ENCODE peak calls at places on chromosomes 11 and 22, in four cellular contexts. T is K562, U is GM12878, M is HL-60. R is an unnamed sample.

GRCh38 chr11:2781413-2782274 is 81.8 kb upstream of the KCNQ1OT1 start:
- DNase-seq in M (no peak), U (no peak), T (peak), R (no peak)

GRCh38 chr11:12693075-12693473 is 18.9 kb downstream of the TEAD1 start:
- DNase-seq in M (no peak), T (no peak), U (no peak), R (no peak)

GRCh38 chr22:21457023-21457787 is 10.0 kb upstream of the TMEM191C start:
- DNase-seq in U (no peak), T (no peak), M (no peak), R (no peak)

GRCh38 chr11:96154802-96155520 is 188.0 kb downstream of the MAML2 start:
- DNase-seq in T (no peak), M (no peak), U (no peak), R (no peak)

GRCh38 chr11:86891020-86891419 is 64.2 kb downstream of the FZD4 start:
- DNase-seq in U (no peak), M (no peak), T (no peak), R (no peak)

GRCh38 chr22:47203554-47203991 is 441.1 kb downstream of the TBC1D22A start:
- DNase-seq in M (no peak), U (no peak), T (no peak), R (no peak)

GRCh38 chr11:114738954-114739353 is 60.6 kb downstream of the NXPE2 start:
- DNase-seq in M (peak), T (peak), U (no peak), R (peak)

GRCh38 chr11:67546852-67547251 is 23.6 kb upstream of the CABP2 start:
- DNase-seq in M (no peak), T (no peak), U (no peak), R (no peak)

GRCh38 chr11:127825185-127825584 is 762.2 kb downstream of the ETS1 start:
- DNase-seq in T (no peak), M (no peak), U (no peak), R (no peak)

GRCh38 chr11:90764691-90765090 is 541.8 kb upstream of the CHORDC1 start:
- DNase-seq in T (no peak), M (no peak), U (no peak), R (no peak)

GRCh38 chr22:19710020-19710768 is 4.1 kb upstream of the SEPTIN5 start:
- DNase-seq in M (no peak), T (no peak), U (no peak), R (no peak)

GRCh38 chr11:115920841-115921480 is 416.7 kb upstream of the CADM1 start:
- DNase-seq in M (no peak), T (no peak), U (no peak), R (no peak)

GRCh38 chr11:118612378-118612777 is 5.0 kb downstream of the PHLDB1 start:
- DNase-seq in U (no peak), M (no peak), T (no peak), R (no peak)

GRCh38 chr11:134181707-134182106 is 42.1 kb downstream of the NCAPD3 start:
- DNase-seq in M (no peak), U (no peak), T (no peak), R (no peak)

GRCh38 chr11:76946223-76946622 is 85.5 kb downstream of the ACER3 start:
- DNase-seq in U (no peak), M (no peak), T (no peak), R (no peak)

GRCh38 chr22:38694945-38695344 is 5.8 kb downstream of the JOSD1 start:
- DNase-seq in U (no peak), M (no peak), T (no peak), R (no peak)

GRCh38 chr11:109783842-109784241 is 309.4 kb upstream of the ZC3H12C start:
- DNase-seq in U (peak), M (no peak), T (no peak), R (no peak)

GRCh38 chr11:69899957-69900821 is 81.0 kb upstream of the FGF3 start:
- DNase-seq in M (no peak), T (peak), U (no peak), R (no peak)

GRCh38 chr11:2788751-2789140 is 89.0 kb upstream of the KCNQ1OT1 start:
- DNase-seq in U (no peak), T (no peak), M (no peak), R (no peak)

GRCh38 chr11:83051760-83052671 is 19.7 kb downstream of the RAB30 start:
- DNase-seq in M (no peak), U (no peak), T (no peak), R (no peak)

GRCh38 chr11:78314753-78315152 is 102.9 kb downstream of the GAB2 start:
- DNase-seq in M (no peak), T (no peak), U (no peak), R (no peak)

GRCh38 chr11:86932942-86933875 is 22.0 kb downstream of the FZD4 start:
- DNase-seq in M (no peak), T (no peak), U (no peak), R (no peak)

GRCh38 chr11:68370211-68371111 is 58.1 kb downstream of the LRP5 start:
- DNase-seq in M (peak), T (no peak), U (peak), R (peak)

GRCh38 chr11:85815186-85815911 is 4.4 kb upstream of the SYTL2 start:
- DNase-seq in U (no peak), T (no peak), M (no peak), R (no peak)

GRCh38 chr11:134470238-134470637 is 58.2 kb upstream of the B3GAT1 start:
- DNase-seq in U (no peak), M (no peak), T (no peak), R (no peak)

GRCh38 chr11:64933213-64933934 is 2.3 kb downstream of the GPHA2 start:
- DNase-seq in M (no peak), U (no peak), T (no peak), R (no peak)

GRCh38 chr11:8928981-8929615 is 3.6 kb downstream of the C11orf16 start:
- DNase-seq in M (no peak), U (no peak), T (no peak), R (no peak)

GRCh38 chr11:63939351-63939920 is 634 bp downstream of the NAA40 start:
- DNase-seq in U (no peak), T (peak), M (no peak), R (no peak)

GRCh38 chr11:122137081-122137793 is 21.2 kb upstream of the BLID start:
- DNase-seq in M (no peak), T (no peak), U (no peak), R (no peak)

GRCh38 chr11:102241026-102241425 is 76.3 kb upstream of the BIRC3 start:
- DNase-seq in M (no peak), U (no peak), T (no peak), R (no peak)

GRCh38 chr11:14537134-14537599 is 17.0 kb upstream of the PSMA1 start:
- DNase-seq in M (no peak), T (peak), U (no peak), R (peak)

GRCh38 chr11:31801298-31801702 is 9.8 kb downstream of the PAX6 start:
- DNase-seq in M (no peak), U (no peak), T (no peak), R (no peak)

GRCh38 chr11:34825670-34826383 is 90.4 kb downstream of the APIP start:
- DNase-seq in U (no peak), M (no peak), T (peak), R (no peak)

GRCh38 chr11:102430158-102430836 is 22.3 kb downstream of the TMEM123 start:
- DNase-seq in T (no peak), U (peak), M (no peak), R (peak)

GRCh38 chr11:9758676-9759518 is 95.0 kb downstream of the SWAP70 start:
- DNase-seq in U (no peak), M (peak), T (peak), R (peak)

GRCh38 chr11:94629741-94630140 is 62.6 kb downstream of the PIWIL4 start:
- DNase-seq in M (no peak), U (no peak), T (no peak), R (no peak)

GRCh38 chr11:134474942-134475341 is 62.9 kb upstream of the B3GAT1 start:
- DNase-seq in M (no peak), U (no peak), T (no peak), R (no peak)

GRCh38 chr11:118115048-118115447 is 28.3 kb upstream of the SMIM35 start:
- DNase-seq in M (no peak), U (no peak), T (no peak), R (no peak)

GRCh38 chr11:111358038-111359001 is 20.8 kb downstream of the POU2AF1 start:
- DNase-seq in U (no peak), M (no peak), T (no peak), R (no peak)

GRCh38 chr11:1209371-1210057 is 13.4 kb upstream of the MUC5B start:
- DNase-seq in U (no peak), T (no peak), M (no peak), R (no peak)

GRCh38 chr11:1206391-1207271 is 16.2 kb upstream of the MUC5B start:
- DNase-seq in U (no peak), T (no peak), M (no peak), R (no peak)

GRCh38 chr11:1208361-1209261 is 14.3 kb upstream of the MUC5B start:
- DNase-seq in U (no peak), M (no peak), T (no peak), R (no peak)

GRCh38 chr11:1207451-1208360 is 15.2 kb upstream of the MUC5B start:
- DNase-seq in M (no peak), U (no peak), T (no peak), R (no peak)

GRCh38 chr11:1211838-1212237 is 11.0 kb upstream of the MUC5B start:
- DNase-seq in T (no peak), M (no peak), U (no peak), R (no peak)
- TF ChIP-seq SPI1 in T (no peak), M (no peak), U (no peak), R (no peak)

DNA sequence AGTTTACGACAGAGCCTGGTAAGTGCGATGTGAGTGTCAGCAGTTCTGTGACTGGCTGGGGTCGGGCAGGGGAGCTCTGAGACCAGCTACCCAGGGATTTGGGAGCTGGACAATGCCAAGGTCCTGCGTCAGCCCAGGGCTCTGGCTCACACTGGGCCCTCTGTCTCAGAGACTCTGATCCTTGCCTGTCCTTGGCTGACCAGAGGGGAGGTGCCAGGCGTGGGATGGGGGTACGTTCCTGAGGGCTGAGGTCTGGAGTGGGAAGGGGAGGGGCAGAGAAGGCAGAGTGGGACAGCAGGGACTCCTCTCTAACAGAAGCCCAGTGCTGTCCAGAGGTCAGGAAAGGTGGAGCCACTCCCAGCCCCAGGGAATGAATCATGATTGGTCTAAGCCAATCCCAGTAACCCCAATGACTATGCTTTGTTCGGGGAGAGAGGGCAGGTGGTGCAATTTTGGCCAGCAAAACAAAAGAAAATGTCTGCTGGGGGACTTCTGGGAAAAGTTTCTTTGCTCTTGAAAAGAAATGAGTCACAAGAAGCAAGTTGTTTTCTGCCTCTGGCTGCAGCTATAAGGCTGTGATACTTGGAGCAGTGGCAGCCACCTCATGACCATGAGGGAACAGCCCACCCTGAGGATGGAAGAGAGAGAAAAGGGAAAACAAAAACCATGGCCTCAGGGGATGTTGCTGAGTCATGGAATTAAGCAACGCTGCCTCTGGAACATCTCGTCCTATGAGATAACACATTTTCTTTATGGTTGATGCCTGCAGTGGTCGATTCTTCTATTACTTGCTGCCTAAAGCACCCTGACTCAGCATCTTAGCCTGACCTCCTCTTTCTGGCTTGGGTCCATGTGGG is 108.3 kb downstream of the CHST1 start:
- DNase-seq in T (peak), M (no peak), U (no peak), R (no peak)
- TF ChIP-seq SPI1 in T (no peak), M (no peak), U (no peak), R (no peak)

DNA sequence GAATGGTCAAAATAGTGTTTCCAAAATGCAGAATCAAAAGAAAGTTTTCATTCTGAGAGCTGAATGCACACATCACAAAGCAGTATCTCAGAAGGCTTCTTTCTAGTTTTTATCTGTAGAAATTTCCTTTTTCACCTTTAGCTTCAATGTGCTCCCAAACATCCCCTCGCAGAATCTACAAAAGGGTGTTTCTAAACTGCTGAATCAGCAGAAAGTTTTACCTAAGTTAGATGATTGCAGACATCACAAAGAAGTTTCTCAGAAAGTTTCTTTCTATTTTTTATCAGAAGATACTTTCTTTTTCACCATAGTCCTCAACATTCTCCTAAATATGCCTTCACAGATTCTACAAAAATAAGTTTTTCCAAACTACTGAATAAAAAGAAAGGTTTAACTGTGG is 239.8 kb downstream of the OR4A5 start:
- DNase-seq in T (no peak), M (no peak), U (no peak), R (no peak)
- TF ChIP-seq SPI1 in T (no peak), M (no peak), U (no peak), R (no peak)

GRCh38 chr11:45145083-45145420 is 1.4 kb upstream of the PRDM11 start:
- DNase-seq in U (no peak), T (no peak), M (no peak), R (no peak)

GRCh38 chr11:45146072-45147016 is at the start of gene PRDM11:
- DNase-seq in T (peak), U (no peak), M (no peak), R (peak)

GRCh38 chr11:45147017-45147728 is 734 bp downstream of the PRDM11 start:
- DNase-seq in M (peak), U (peak), T (peak), R (peak)

GRCh38 chr11:45144126-45145082 is 2.0 kb upstream of the PRDM11 start:
- DNase-seq in U (no peak), M (no peak), T (no peak), R (no peak)

GRCh38 chr11:45145421-45146071 is 893 bp upstream of the PRDM11 start:
- DNase-seq in M (no peak), T (no peak), U (no peak), R (no peak)
- TF ChIP-seq SPI1 in M (no peak), T (no peak), U (no peak), R (no peak)

DNA sequence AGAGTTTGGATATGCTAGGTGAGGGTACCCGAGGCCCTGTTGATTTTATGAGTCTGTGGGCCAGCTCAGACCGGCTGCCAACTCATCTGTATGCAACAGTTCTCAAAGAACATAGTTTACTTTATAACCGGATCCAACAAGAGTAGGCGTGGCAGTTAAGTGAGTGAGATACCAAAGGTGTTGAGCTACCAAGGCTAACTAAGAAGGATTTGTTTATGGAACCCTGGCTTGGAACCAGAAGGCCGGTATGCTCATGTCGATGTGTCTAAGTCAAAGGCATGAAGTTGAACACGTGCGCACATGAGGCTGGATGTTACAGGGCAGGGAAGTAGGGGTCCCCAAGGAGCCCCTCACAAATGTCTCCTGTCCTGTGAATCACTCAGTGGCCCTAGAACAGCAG is at the start of gene KCNJ1:
- DNase-seq in U (no peak), T (no peak), M (no peak), R (no peak)
- TF ChIP-seq SPI1 in U (no peak), T (no peak), M (no peak), R (no peak)

GRCh38 chr11:923691-924405 is 1.8 kb upstream of the AP2A2 start:
- DNase-seq in T (no peak), U (no peak), M (no peak), R (no peak)

GRCh38 chr11:924406-925157 is 1.1 kb upstream of the AP2A2 start:
- DNase-seq in U (no peak), T (no peak), M (no peak), R (no peak)

GRCh38 chr11:925158-925495 is 543 bp upstream of the AP2A2 start:
- DNase-seq in M (no peak), U (no peak), T (peak), R (no peak)

GRCh38 chr11:926341-926916 is 759 bp downstream of the AP2A2 start:
- DNase-seq in T (peak), M (no peak), U (no peak), R (no peak)

GRCh38 chr11:925496-926301 is at the start of gene AP2A2:
- DNase-seq in U (no peak), M (peak), T (peak), R (peak)
- TF ChIP-seq SPI1 in U (no peak), M (no peak), T (no peak), R (no peak)

DNA sequence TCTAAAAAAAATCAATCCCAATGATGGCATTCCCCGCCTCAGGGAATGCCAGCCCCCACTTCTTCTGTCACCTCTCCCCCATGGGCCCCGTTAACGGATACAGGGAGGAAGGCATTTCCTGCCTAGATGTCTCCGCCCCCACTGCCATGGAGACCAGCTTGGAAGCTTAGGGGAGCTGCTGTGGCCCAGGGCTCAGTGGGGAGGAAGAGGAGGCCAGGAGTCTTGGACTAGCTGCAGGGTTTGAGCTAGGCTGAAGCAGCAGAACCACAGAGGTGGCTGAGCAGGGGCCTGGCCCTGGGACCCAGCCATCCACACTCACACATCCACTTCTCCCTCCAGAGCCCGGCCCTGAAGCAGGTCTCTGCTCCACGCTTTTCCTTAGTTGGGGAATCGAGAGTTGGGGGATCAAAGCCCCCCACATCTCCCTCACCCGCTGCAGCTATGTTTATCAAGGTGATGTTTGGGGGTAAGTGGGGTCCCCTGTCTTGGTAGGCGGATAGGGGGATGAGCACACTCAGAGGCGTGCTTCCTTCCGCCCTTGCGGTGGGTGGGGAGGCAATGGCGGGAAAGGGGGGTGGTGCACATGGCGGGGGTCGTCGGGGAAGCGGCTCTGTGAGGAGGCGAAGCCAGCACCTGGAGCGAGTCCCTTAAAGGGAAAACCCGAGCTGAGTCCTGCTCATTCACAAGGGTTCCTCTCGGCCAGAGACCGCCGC is at the start of gene C22orf15:
- DNase-seq in U (no peak), M (no peak), T (peak), R (no peak)
- TF ChIP-seq SPI1 in U (no peak), M (no peak), T (no peak), R (no peak)

GRCh38 chr11:32935462-32936029 is 42.9 kb downstream of the QSER1 start:
- DNase-seq in T (no peak), U (no peak), M (no peak), R (no peak)
- TF ChIP-seq SPI1 in T (no peak), U (no peak), M (no peak), R (no peak)

GRCh38 chr11:119647254-119647653 is 81.7 kb downstream of the NECTIN1 start:
- DNase-seq in M (no peak), T (no peak), U (no peak), R (no peak)

GRCh38 chr11:119644502-119644901 is 84.5 kb downstream of the NECTIN1 start:
- DNase-seq in T (no peak), M (no peak), U (no peak), R (no peak)

GRCh38 chr11:119643878-119644225 is 85.1 kb downstream of the NECTIN1 start:
- DNase-seq in T (no peak), U (no peak), M (no peak), R (no peak)

GRCh38 chr11:119643212-119643877 is 85.7 kb downstream of the NECTIN1 start:
- DNase-seq in M (no peak), T (no peak), U (no peak), R (no peak)

GRCh38 chr11:119645018-119645417 is 84.0 kb downstream of the NECTIN1 start:
- DNase-seq in U (no peak), M (no peak), T (no peak), R (no peak)
- TF ChIP-seq SPI1 in U (no peak), M (no peak), T (no peak), R (no peak)

R was measured in GM12891.